ENCODE peak calls at places on chromosomes 1 and 21, in seven cellular contexts. One of them, this sample, is unnamed.

GRCh38 chr1:198902616-198903140 is 263.8 kb downstream of the PTPRC start:
- DNase-seq in sigmoid colon: no peak
- DNase-seq in transverse colon: no peak
- DNase-seq in adrenal gland: no peak
- DNase-seq in body of pancreas: no peak
- DNase-seq in right lobe of liver: no peak
- DNase-seq in tibial nerve: no peak
- DNase-seq in this sample: no peak

GRCh38 chr1:167805041-167805556 is 83.3 kb downstream of the MPZL1 start:
- DNase-seq in sigmoid colon: no peak
- DNase-seq in transverse colon: no peak
- DNase-seq in adrenal gland: no peak
- DNase-seq in body of pancreas: no peak
- DNase-seq in right lobe of liver: no peak
- DNase-seq in tibial nerve: no peak
- DNase-seq in this sample: no peak

GRCh38 chr1:3176820-3177219 is 107.8 kb downstream of the PRDM16 start:
- DNase-seq in sigmoid colon: no peak
- DNase-seq in transverse colon: no peak
- DNase-seq in adrenal gland: no peak
- DNase-seq in body of pancreas: no peak
- DNase-seq in right lobe of liver: no peak
- DNase-seq in tibial nerve: no peak
- DNase-seq in this sample: no peak

GRCh38 chr1:1091344-1092148 is 17.4 kb upstream of the RNF223 start:
- DNase-seq in sigmoid colon: no peak
- DNase-seq in transverse colon: peak
- DNase-seq in adrenal gland: no peak
- DNase-seq in body of pancreas: peak
- DNase-seq in right lobe of liver: peak
- DNase-seq in tibial nerve: no peak
- DNase-seq in this sample: peak

GRCh38 chr21:26148834-26149354 is 21.7 kb downstream of the APP start:
- DNase-seq in sigmoid colon: no peak
- DNase-seq in transverse colon: no peak
- DNase-seq in adrenal gland: no peak
- DNase-seq in body of pancreas: no peak
- DNase-seq in right lobe of liver: no peak
- DNase-seq in tibial nerve: no peak
- DNase-seq in this sample: no peak

GRCh38 chr1:47684964-47685762 is 247.3 kb downstream of the FOXD2 start:
- DNase-seq in sigmoid colon: peak
- DNase-seq in transverse colon: no peak
- DNase-seq in adrenal gland: no peak
- DNase-seq in body of pancreas: no peak
- DNase-seq in right lobe of liver: peak
- DNase-seq in tibial nerve: no peak
- DNase-seq in this sample: no peak

GRCh38 chr1:207673399-207673798 is 28.5 kb downstream of the CR1L start:
- DNase-seq in sigmoid colon: no peak
- DNase-seq in transverse colon: no peak
- DNase-seq in adrenal gland: no peak
- DNase-seq in body of pancreas: no peak
- DNase-seq in right lobe of liver: no peak
- DNase-seq in tibial nerve: no peak
- DNase-seq in this sample: peak

GRCh38 chr1:15429701-15430149 is 8.5 kb upstream of the CTRC start:
- DNase-seq in sigmoid colon: no peak
- DNase-seq in transverse colon: no peak
- DNase-seq in adrenal gland: peak
- DNase-seq in body of pancreas: peak
- DNase-seq in right lobe of liver: peak
- DNase-seq in tibial nerve: no peak
- DNase-seq in this sample: no peak

GRCh38 chr1:36871146-36871971 is 163.0 kb downstream of the GRIK3 start:
- DNase-seq in sigmoid colon: peak
- DNase-seq in transverse colon: no peak
- DNase-seq in adrenal gland: no peak
- DNase-seq in body of pancreas: no peak
- DNase-seq in right lobe of liver: no peak
- DNase-seq in tibial nerve: no peak
- DNase-seq in this sample: no peak

GRCh38 chr1:83901547-83902155 is 97.3 kb downstream of the TTLL7 start:
- DNase-seq in sigmoid colon: no peak
- DNase-seq in transverse colon: peak
- DNase-seq in adrenal gland: no peak
- DNase-seq in body of pancreas: peak
- DNase-seq in right lobe of liver: peak
- DNase-seq in tibial nerve: no peak
- DNase-seq in this sample: peak

GRCh38 chr1:67342002-67342890 is 34.6 kb downstream of the IL12RB2 start:
- DNase-seq in sigmoid colon: no peak
- DNase-seq in transverse colon: no peak
- DNase-seq in adrenal gland: no peak
- DNase-seq in body of pancreas: no peak
- DNase-seq in right lobe of liver: no peak
- DNase-seq in tibial nerve: no peak
- DNase-seq in this sample: no peak

GRCh38 chr21:38956791-38957571 is 151.3 kb downstream of the ETS2 start:
- DNase-seq in sigmoid colon: no peak
- DNase-seq in transverse colon: peak
- DNase-seq in adrenal gland: no peak
- DNase-seq in body of pancreas: no peak
- DNase-seq in right lobe of liver: no peak
- DNase-seq in tibial nerve: no peak
- DNase-seq in this sample: no peak

GRCh38 chr1:1354271-1355247 is 3.8 kb downstream of the MXRA8 start:
- DNase-seq in sigmoid colon: no peak
- DNase-seq in transverse colon: no peak
- DNase-seq in adrenal gland: no peak
- DNase-seq in body of pancreas: peak
- DNase-seq in right lobe of liver: no peak
- DNase-seq in tibial nerve: no peak
- DNase-seq in this sample: no peak

GRCh38 chr1:24803987-24804530 is 58.8 kb downstream of the CLIC4 start:
- DNase-seq in sigmoid colon: no peak
- DNase-seq in transverse colon: no peak
- DNase-seq in adrenal gland: no peak
- DNase-seq in body of pancreas: no peak
- DNase-seq in right lobe of liver: no peak
- DNase-seq in tibial nerve: no peak
- DNase-seq in this sample: peak

GRCh38 chr21:33324311-33325221 is at the start of gene IFNAR1:
- DNase-seq in sigmoid colon: peak
- DNase-seq in transverse colon: peak
- DNase-seq in adrenal gland: peak
- DNase-seq in body of pancreas: peak
- DNase-seq in right lobe of liver: peak
- DNase-seq in tibial nerve: peak
- DNase-seq in this sample: peak

GRCh38 chr1:198890531-198890930 is 251.7 kb downstream of the PTPRC start:
- DNase-seq in sigmoid colon: no peak
- DNase-seq in transverse colon: no peak
- DNase-seq in adrenal gland: no peak
- DNase-seq in body of pancreas: no peak
- DNase-seq in right lobe of liver: no peak
- DNase-seq in tibial nerve: no peak
- DNase-seq in this sample: no peak

GRCh38 chr1:117780981-117781475 is 148.4 kb downstream of the GDAP2 start:
- DNase-seq in sigmoid colon: peak
- DNase-seq in transverse colon: no peak
- DNase-seq in adrenal gland: no peak
- DNase-seq in body of pancreas: no peak
- DNase-seq in right lobe of liver: no peak
- DNase-seq in tibial nerve: no peak
- DNase-seq in this sample: no peak

GRCh38 chr1:188782220-188782841 is 1695.3 kb downstream of the BRINP3 start:
- DNase-seq in sigmoid colon: no peak
- DNase-seq in transverse colon: no peak
- DNase-seq in adrenal gland: peak
- DNase-seq in body of pancreas: peak
- DNase-seq in right lobe of liver: peak
- DNase-seq in tibial nerve: no peak
- DNase-seq in this sample: peak

GRCh38 chr1:11262171-11263049 is at the start of gene MTOR:
- DNase-seq in sigmoid colon: peak
- DNase-seq in transverse colon: peak
- DNase-seq in adrenal gland: peak
- DNase-seq in body of pancreas: peak
- DNase-seq in right lobe of liver: peak
- DNase-seq in tibial nerve: peak
- DNase-seq in this sample: peak
- TF ChIP-seq POLR2A in sigmoid colon: peak
- TF ChIP-seq POLR2A in transverse colon: peak
- TF ChIP-seq POLR2A in adrenal gland: peak
- TF ChIP-seq POLR2A in body of pancreas: no peak
- TF ChIP-seq POLR2A in right lobe of liver: peak
- TF ChIP-seq POLR2A in tibial nerve: peak
- TF ChIP-seq POLR2A in this sample: peak

DNA sequence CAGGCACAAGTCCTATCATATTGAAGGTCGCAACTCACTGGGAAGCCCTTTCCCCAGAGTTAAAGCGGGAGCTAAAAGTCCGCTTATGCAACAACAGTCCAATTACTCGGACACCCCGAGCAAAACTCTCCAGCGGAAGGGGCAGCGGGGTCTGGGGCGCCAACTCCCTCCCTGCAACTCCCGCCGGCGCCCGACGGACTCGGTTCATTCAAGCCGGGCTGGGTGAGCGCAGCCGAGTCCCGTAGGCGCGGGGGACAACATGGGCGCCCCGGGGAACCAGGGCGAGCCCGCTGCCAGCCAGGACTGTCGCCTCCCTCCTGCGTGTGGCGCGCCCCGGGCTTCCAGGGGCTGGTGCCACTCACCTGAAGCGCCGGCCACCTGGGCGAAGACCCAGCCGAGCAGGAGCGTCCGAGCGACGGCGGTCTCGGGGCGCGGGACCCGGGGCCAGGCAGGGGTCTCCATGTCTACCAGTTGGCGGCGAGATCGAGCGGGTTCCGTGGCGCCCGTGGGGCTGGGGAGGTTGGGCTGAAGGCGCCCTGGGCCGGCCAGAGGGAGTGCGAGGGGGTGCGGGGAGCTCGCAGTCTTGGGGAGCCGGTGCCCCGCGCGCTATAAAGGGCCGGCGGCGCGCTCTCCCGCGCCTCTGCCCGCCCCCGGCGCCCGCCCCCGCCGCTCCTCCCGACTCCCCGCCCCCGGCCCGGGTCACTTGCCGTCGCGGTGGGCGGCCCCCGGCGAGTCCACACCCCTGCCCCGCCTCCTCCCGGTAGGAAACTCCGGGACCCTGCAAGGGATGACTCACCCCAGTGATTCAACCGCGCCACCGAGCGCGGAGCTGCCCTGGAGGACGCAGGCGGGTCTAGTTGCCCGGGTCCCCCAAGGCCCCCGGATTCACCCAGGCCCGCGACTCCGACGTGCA is at the start of gene F3:
- DNase-seq in sigmoid colon: peak
- DNase-seq in transverse colon: peak
- DNase-seq in adrenal gland: peak
- DNase-seq in body of pancreas: peak
- DNase-seq in right lobe of liver: peak
- DNase-seq in tibial nerve: peak
- DNase-seq in this sample: peak
- TF ChIP-seq POLR2A in sigmoid colon: peak
- TF ChIP-seq POLR2A in transverse colon: peak
- TF ChIP-seq POLR2A in adrenal gland: peak
- TF ChIP-seq POLR2A in body of pancreas: peak
- TF ChIP-seq POLR2A in right lobe of liver: peak
- TF ChIP-seq POLR2A in tibial nerve: peak
- TF ChIP-seq POLR2A in this sample: no peak

GRCh38 chr1:161018631-161018930 is 2.4 kb downstream of the F11R start:
- DNase-seq in sigmoid colon: no peak
- DNase-seq in transverse colon: no peak
- DNase-seq in adrenal gland: no peak
- DNase-seq in body of pancreas: no peak
- DNase-seq in right lobe of liver: no peak
- DNase-seq in tibial nerve: no peak
- DNase-seq in this sample: no peak

GRCh38 chr1:161019767-161020572 is 982 bp downstream of the F11R start:
- DNase-seq in sigmoid colon: no peak
- DNase-seq in transverse colon: no peak
- DNase-seq in adrenal gland: no peak
- DNase-seq in body of pancreas: no peak
- DNase-seq in right lobe of liver: no peak
- DNase-seq in tibial nerve: no peak
- DNase-seq in this sample: peak

GRCh38 chr1:161020573-161021167 is at the start of gene F11R:
- DNase-seq in sigmoid colon: no peak
- DNase-seq in transverse colon: peak
- DNase-seq in adrenal gland: peak
- DNase-seq in body of pancreas: peak
- DNase-seq in right lobe of liver: peak
- DNase-seq in tibial nerve: no peak
- DNase-seq in this sample: peak

GRCh38 chr1:161021959-161022332 is 994 bp upstream of the F11R start:
- DNase-seq in sigmoid colon: no peak
- DNase-seq in transverse colon: no peak
- DNase-seq in adrenal gland: no peak
- DNase-seq in body of pancreas: no peak
- DNase-seq in right lobe of liver: no peak
- DNase-seq in tibial nerve: no peak
- DNase-seq in this sample: peak

GRCh38 chr1:161021168-161021958 is 411 bp upstream of the F11R start:
- DNase-seq in sigmoid colon: peak
- DNase-seq in transverse colon: peak
- DNase-seq in adrenal gland: peak
- DNase-seq in body of pancreas: peak
- DNase-seq in right lobe of liver: peak
- DNase-seq in tibial nerve: no peak
- DNase-seq in this sample: peak
- TF ChIP-seq POLR2A in sigmoid colon: no peak
- TF ChIP-seq POLR2A in transverse colon: peak
- TF ChIP-seq POLR2A in adrenal gland: peak
- TF ChIP-seq POLR2A in body of pancreas: peak
- TF ChIP-seq POLR2A in right lobe of liver: peak
- TF ChIP-seq POLR2A in tibial nerve: no peak
- TF ChIP-seq POLR2A in this sample: peak

DNA sequence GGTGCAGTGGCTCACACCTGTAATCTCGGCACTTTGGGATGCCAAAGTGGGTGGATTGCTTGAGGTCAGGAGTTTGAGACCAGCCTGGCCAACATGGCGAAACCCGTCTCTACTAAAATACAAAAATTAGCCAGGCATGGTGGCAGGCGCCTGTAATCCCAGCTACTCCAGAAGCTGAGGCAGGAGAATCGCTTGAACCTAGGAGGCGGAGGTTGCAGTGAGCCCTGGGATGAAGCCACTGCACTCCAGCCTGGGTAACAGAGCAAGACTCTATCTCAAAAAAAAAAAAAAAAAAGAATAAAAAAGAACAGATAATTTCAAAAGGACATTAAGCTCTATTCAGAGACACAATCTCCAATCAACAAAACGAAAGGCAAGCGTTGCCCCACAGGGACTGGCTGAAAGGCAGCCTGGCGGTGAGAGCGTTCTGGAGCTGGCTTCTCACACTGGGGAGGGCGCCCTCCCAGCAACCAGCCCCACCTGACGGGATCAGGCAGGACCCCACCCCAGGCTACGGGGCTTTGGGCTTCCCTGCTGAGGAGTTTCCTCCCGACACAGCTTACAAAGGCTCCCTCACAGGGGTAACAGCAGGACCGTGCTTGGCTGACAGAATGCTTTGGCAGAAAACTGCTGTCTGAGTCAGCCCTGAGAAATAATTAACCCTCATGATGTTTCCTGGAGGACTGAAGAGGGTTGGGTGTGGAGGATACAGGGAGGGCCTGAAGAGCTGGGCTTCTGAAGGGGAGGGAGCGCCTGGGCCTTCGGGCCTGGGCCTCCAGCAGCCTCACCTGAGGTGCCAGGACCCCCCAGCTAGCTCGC is 31.1 kb upstream of the SRP9 start:
- DNase-seq in sigmoid colon: peak
- DNase-seq in transverse colon: peak
- DNase-seq in adrenal gland: peak
- DNase-seq in body of pancreas: peak
- DNase-seq in right lobe of liver: peak
- DNase-seq in tibial nerve: no peak
- DNase-seq in this sample: no peak
- TF ChIP-seq POLR2A in sigmoid colon: no peak
- TF ChIP-seq POLR2A in transverse colon: peak
- TF ChIP-seq POLR2A in adrenal gland: peak
- TF ChIP-seq POLR2A in body of pancreas: peak
- TF ChIP-seq POLR2A in right lobe of liver: peak
- TF ChIP-seq POLR2A in tibial nerve: no peak
- TF ChIP-seq POLR2A in this sample: no peak